ENCODE peak calls at places on chromosomes 7 and 10, in five cellular contexts. Q is tibial artery, D is Karpas-422, R is heart left ventricle, K is H9. U is an unnamed sample.

GRCh38 chr10:129642427-129642826 is 175.4 kb downstream of the MGMT start:
- DNase-seq in D (no peak), K (no peak), Q (no peak), R (no peak), U (no peak)

GRCh38 chr7:48304641-48305040 is 133.4 kb downstream of the ABCA13 start:
- DNase-seq in D (no peak), R (no peak), K (no peak), Q (no peak), U (no peak)

GRCh38 chr10:128268015-128268722 is 141.9 kb upstream of the MKI67 start:
- DNase-seq in Q (no peak), K (peak; percentile 89), D (peak; percentile 80), R (no peak), U (no peak)

GRCh38 chr7:24284699-24285506 is 913 bp downstream of the NPY start:
- DNase-seq in D (no peak), K (peak; percentile 68), Q (no peak), R (no peak), U (no peak)

GRCh38 chr10:131021246-131021895 is 290.1 kb downstream of the TCERG1L start:
- DNase-seq in R (no peak), K (no peak), D (no peak), Q (no peak), U (no peak)

GRCh38 chr7:50278120-50278519 is 26.4 kb upstream of the IKZF1 start:
- DNase-seq in R (no peak), D (no peak), Q (no peak), K (no peak), U (no peak)

GRCh38 chr10:12243860-12244620 is 48.1 kb downstream of the CDC123 start:
- DNase-seq in R (no peak), D (peak; percentile 93), K (no peak), Q (no peak), U (no peak)

GRCh38 chr7:32154797-32155196 is 84.6 kb upstream of the PDE1C start:
- DNase-seq in Q (peak; percentile 47), K (no peak), R (peak; percentile 77), D (no peak), U (no peak)

GRCh38 chr7:42747073-42747472 is 164.8 kb downstream of the C7orf25 start:
- DNase-seq in K (no peak), Q (no peak), D (no peak), R (no peak), U (no peak)

GRCh38 chr7:116549370-116549769 is 24.5 kb downstream of the CAV1 start:
- DNase-seq in R (no peak), D (no peak), Q (no peak), K (no peak), U (no peak)

GRCh38 chr10:80444646-80445319 is 9.3 kb upstream of the TSPAN14 start:
- DNase-seq in K (peak; percentile 65), Q (peak; percentile 73), D (peak; percentile 65), R (peak; percentile 78), U (no peak)

GRCh38 chr7:79130715-79131114 is 322.8 kb downstream of the MAGI2 start:
- DNase-seq in D (no peak), Q (no peak), R (no peak), K (no peak), U (no peak)

GRCh38 chr7:12389089-12389700 is 14.5 kb downstream of the VWDE start:
- DNase-seq in Q (no peak), R (no peak), D (peak; percentile 80), K (peak; percentile 63), U (no peak)

GRCh38 chr10:74178042-74178791 is 27.2 kb downstream of the ADK start:
- DNase-seq in D (no peak), K (no peak), R (no peak), Q (no peak), U (no peak)

GRCh38 chr10:114103286-114103685 is 59.6 kb downstream of the ADRB1 start:
- DNase-seq in Q (no peak), R (no peak), D (peak; percentile 59), K (no peak), U (no peak)

GRCh38 chr10:81848514-81848913 is 26.5 kb upstream of the NRG3 start:
- DNase-seq in D (no peak), K (no peak), Q (no peak), R (no peak), U (no peak)

GRCh38 chr10:131195116-131195515 is 116.4 kb downstream of the TCERG1L start:
- DNase-seq in D (no peak), Q (no peak), K (peak; percentile 6), R (no peak), U (no peak)

GRCh38 chr7:79282051-79282694 is 171.3 kb downstream of the MAGI2 start:
- DNase-seq in D (no peak), Q (no peak), R (no peak), K (no peak), U (no peak)

GRCh38 chr7:129643545-129644170 is 32.1 kb downstream of the NRF1 start:
- DNase-seq in R (no peak), D (no peak), K (no peak), Q (no peak), U (no peak)

GRCh38 chr10:78491812-78492211 is 458.1 kb downstream of the RPS24 start:
- DNase-seq in R (no peak), Q (no peak), D (no peak), K (no peak), U (no peak)

GRCh38 chr7:104973909-104974415 is 40.0 kb upstream of the KMT2E start:
- DNase-seq in R (peak; percentile 25), K (no peak), D (no peak), Q (no peak), U (no peak)

GRCh38 chr7:151381333-151382078 is 28.3 kb downstream of the WDR86 start:
- DNase-seq in R (no peak), Q (no peak), K (peak; percentile 82), D (no peak), U (peak; percentile 66)

GRCh38 chr10:90621577-90621976 is 236.3 kb downstream of the HTR7 start:
- DNase-seq in D (no peak), Q (no peak), K (peak; percentile 40), R (no peak), U (no peak)

GRCh38 chr10:104321716-104322415 is 16.4 kb downstream of the ITPRIP start:
- DNase-seq in R (no peak), K (no peak), D (no peak), Q (peak; percentile 17), U (no peak)

GRCh38 chr10:27794157-27794556 is 48.5 kb upstream of the MKX start:
- DNase-seq in K (no peak), D (no peak), Q (no peak), R (no peak), U (no peak)

GRCh38 chr7:104482362-104483042 is 154.1 kb downstream of the LHFPL3 start:
- DNase-seq in K (no peak), R (no peak), D (no peak), Q (no peak), U (no peak)

GRCh38 chr10:115827180-115827579 is 445.8 kb downstream of the GFRA1 start:
- DNase-seq in Q (no peak), D (no peak), K (no peak), R (no peak), U (no peak)

GRCh38 chr10:11209810-11210141 is 192.1 kb downstream of the CELF2 start:
- DNase-seq in R (no peak), Q (no peak), K (no peak), D (no peak), U (no peak)

GRCh38 chr7:116354546-116355422 is 144.4 kb downstream of the TES start:
- DNase-seq in Q (peak; percentile 70), D (no peak), R (peak; percentile 83), K (peak; percentile 42), U (no peak)

GRCh38 chr7:132131196-132131595 is 445.1 kb downstream of the PLXNA4 start:
- DNase-seq in D (no peak), K (no peak), R (no peak), Q (no peak), U (no peak)

GRCh38 chr7:1360521-1360971 is 98.7 kb downstream of the MICALL2 start:
- DNase-seq in R (no peak), K (no peak), D (no peak), Q (no peak), U (no peak)

GRCh38 chr7:106104861-106105260 is 7.3 kb downstream of the SYPL1 start:
- DNase-seq in Q (no peak), K (no peak), R (no peak), D (no peak), U (no peak)

GRCh38 chr7:40604601-40605438 is 470.0 kb downstream of the SUGCT start:
- DNase-seq in R (peak; percentile 19), Q (peak; percentile 22), K (peak; percentile 75), D (peak; percentile 80), U (no peak)

GRCh38 chr7:76354516-76354915 is 4.3 kb downstream of the YWHAG start:
- DNase-seq in R (no peak), D (no peak), Q (no peak), K (no peak), U (no peak)
- H3K9me3 ChIP-seq in R (no peaks in the 10 kb centered on the region), D (no peaks in the 10 kb centered on the region), Q (no peaks in the 10 kb centered on the region), K (no peaks in the 10 kb centered on the region), U (no peaks in the 10 kb centered on the region)

GRCh38 chr10:43619368-43619767 is 13.1 kb downstream of the ZNF485 start:
- DNase-seq in D (no peak), K (no peak), R (no peak), Q (no peak), U (no peak)

GRCh38 chr10:43623351-43623750 is 17.1 kb downstream of the ZNF485 start:
- DNase-seq in R (no peak), D (no peak), K (no peak), Q (no peak), U (no peak)

GRCh38 chr10:43627942-43628341 is 20.7 kb downstream of the ZNF32 start:
- DNase-seq in D (no peak), K (no peak), Q (no peak), R (no peak), U (no peak)

GRCh38 chr10:43616697-43617370 is 10.6 kb downstream of the ZNF485 start:
- DNase-seq in Q (no peak), K (no peak), D (no peak), R (no peak), U (no peak)

GRCh38 chr10:43622022-43622421 is 15.8 kb downstream of the ZNF485 start:
- DNase-seq in R (no peak), Q (no peak), D (no peak), K (no peak), U (no peak)
- H3K9me3 ChIP-seq in R (no peaks in the 10 kb centered on the region), Q (peaks cover 3% of the 10 kb centered on the region), D (peaks cover 21% of the 10 kb centered on the region), K (peaks cover 10% of the 10 kb centered on the region), U (peaks cover 6% of the 10 kb centered on the region)

GRCh38 chr10:21831986-21832735 is 171.4 kb downstream of the DNAJC1 start:
- DNase-seq in D (no peak), Q (no peak), R (no peak), K (no peak), U (no peak)
- H3K9me3 ChIP-seq in D (peaks cover under 1% of the 10 kb centered on the region), Q (peaks cover 26% of the 10 kb centered on the region), R (peaks cover 12% of the 10 kb centered on the region), K (peaks cover 28% of the 10 kb centered on the region), U (peaks cover 13% of the 10 kb centered on the region)

DNA sequence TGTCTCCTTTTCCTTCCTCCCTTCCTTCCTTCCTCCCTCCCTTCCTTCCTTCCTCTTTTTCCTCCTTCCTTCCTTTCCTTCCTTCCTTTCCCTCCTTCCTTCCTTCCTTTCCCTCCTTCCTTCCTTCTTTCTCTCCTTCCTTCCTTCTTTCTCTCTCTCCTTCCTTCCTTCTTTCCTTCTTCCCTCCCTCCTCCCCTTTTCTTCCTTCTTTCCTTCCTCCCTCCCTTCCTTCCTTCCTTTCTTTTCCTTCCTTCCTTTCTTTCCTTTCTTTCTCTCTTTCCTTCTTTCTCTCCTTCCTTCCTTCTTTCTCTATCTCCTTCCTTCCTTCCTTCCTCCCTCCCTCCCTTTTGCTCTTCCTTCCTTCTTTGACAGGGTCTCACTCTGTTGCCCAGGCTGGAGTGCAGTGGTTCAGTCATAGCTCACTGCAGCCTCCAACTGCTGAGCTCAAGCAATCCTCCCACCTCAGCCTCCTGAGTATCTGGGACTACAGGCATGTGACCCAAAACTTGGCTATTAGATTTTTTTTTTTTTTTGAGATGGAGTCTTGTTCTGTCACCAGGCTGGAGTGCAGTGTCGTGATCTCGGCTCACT is 15.9 kb upstream of the CYTH3 start:
- DNase-seq in D (peak; percentile 7), Q (no peak), R (no peak), K (no peak), U (no peak)
- H3K9me3 ChIP-seq in D (no peaks in the 10 kb centered on the region), Q (no peaks in the 10 kb centered on the region), R (no peaks in the 10 kb centered on the region), K (no peaks in the 10 kb centered on the region), U (no peaks in the 10 kb centered on the region)